ENCODE peak calls at places on chromosomes 5 and 9, in ten cellular contexts. N is head of caudate nucleus, D is activated B cell treated with CpG ODN at 0.5 μM for 24 hours, P is PC-9, W is mesothelial cell of epicardium, S is SW 1271, L is cardiac muscle cell, G is posterior vena cava, U is amniotic stem cell, H is colonic mucosa. J is an unnamed sample.
A peak's percentile ranks its signal among the peaks of the same experiment; 100 is the strongest.

GRCh38 chr5:139164020-139164419 is 34.1 kb downstream of the SIL1 start:
- DNase-seq in N (no peak), D (no peak), P (no peak), W (no peak), S (no peak), L (peak; percentile 66), G (no peak), U (no peak), H (no peak), J (no peak)

GRCh38 chr5:40499514-40500273 is 180.0 kb upstream of the PTGER4 start:
- DNase-seq in N (no peak), D (no peak), P (no peak), W (no peak), S (no peak), L (no peak), G (no peak), U (no peak), H (no peak), J (no peak)

GRCh38 chr9:118533101-118533500 is 828.9 kb downstream of the TLR4 start:
- DNase-seq in N (no peak), D (no peak), P (no peak), W (no peak), S (no peak), L (no peak), G (no peak), U (no peak), H (no peak), J (no peak)

GRCh38 chr9:35517136-35517535 is 27.2 kb downstream of the RUSC2 start:
- DNase-seq in N (peak; percentile 55), D (no peak), P (no peak), W (no peak), S (no peak), L (peak; percentile 51), G (no peak), U (no peak), H (no peak), J (no peak)

GRCh38 chr9:131915181-131915580 is 164.5 kb downstream of the MED27 start:
- DNase-seq in N (no peak), D (no peak), P (no peak), W (no peak), S (no peak), L (no peak), G (no peak), U (no peak), H (no peak), J (no peak)

GRCh38 chr5:127967323-127967982 is 116.1 kb upstream of the SLC12A2 start:
- DNase-seq in N (no peak), D (no peak), P (no peak), W (no peak), S (no peak), L (no peak), G (no peak), U (no peak), H (no peak), J (no peak)

GRCh38 chr5:130335116-130335515 is 430.9 kb downstream of the CHSY3 start:
- DNase-seq in N (no peak), D (no peak), P (no peak), W (no peak), S (no peak), L (peak; percentile 46), G (no peak), U (peak; percentile 10), H (no peak), J (no peak)

GRCh38 chr9:81575976-81576375 is 113.4 kb downstream of the TLE1 start:
- DNase-seq in N (no peak), D (no peak), P (no peak), W (no peak), S (no peak), L (peak; percentile 27), G (no peak), U (no peak), H (no peak), J (no peak)

GRCh38 chr9:110021891-110022290 is 186.1 kb downstream of the C9orf152 start:
- DNase-seq in N (no peak), D (no peak), P (no peak), W (no peak), S (no peak), L (no peak), G (no peak), U (no peak), H (no peak), J (no peak)

GRCh38 chr5:39543335-39543734 is 118.6 kb upstream of the DAB2 start:
- DNase-seq in N (no peak), D (no peak), P (peak; percentile 27), W (no peak), S (no peak), L (no peak), G (no peak), U (no peak), H (no peak), J (no peak)

GRCh38 chr9:86487222-86487841 is 133.1 kb upstream of the TUT7 start:
- DNase-seq in N (no peak), D (no peak), P (no peak), W (no peak), S (peak; percentile 27), L (peak; percentile 84), G (no peak), U (peak; percentile 68), H (no peak), J (peak; percentile 31)

GRCh38 chr5:54718647-54719046 is 201.1 kb downstream of the SNX18 start:
- DNase-seq in N (no peak), D (no peak), P (no peak), W (no peak), S (no peak), L (peak; percentile 57), G (peak; percentile 85), U (no peak), H (peak; percentile 36), J (no peak)